ENCODE peak calls at places on chromosome 14, in four cellular contexts. W, V, F and Q are unnamed samples.
A peak's percentile ranks its signal among the peaks of the same experiment; 100 is the strongest.

GRCh38 chr14:91291786-91292405 is 47.4 kb upstream of the GPR68 start:
- DNase-seq in W (no peak), F (no peak), V (no peak), Q (no peak)

GRCh38 chr14:54446201-54446693 is 5.1 kb upstream of the CNIH1 start:
- DNase-seq in V (no peak), W (no peak), F (peak; percentile 17), Q (no peak)

GRCh38 chr14:73714656-73715081 is 485 bp upstream of the PNMA1 start:
- DNase-seq in F (no peak), V (no peak), W (no peak), Q (no peak)

GRCh38 chr14:102655154-102655553 is 62.7 kb downstream of the RCOR1 start:
- DNase-seq in V (no peak), W (no peak), F (no peak), Q (no peak)

GRCh38 chr14:92460916-92461579 is 52.5 kb upstream of the RIN3 start:
- DNase-seq in W (no peak), V (no peak), F (no peak), Q (peak; percentile 53)

GRCh38 chr14:48575772-48576171 is 900.4 kb upstream of the MDGA2 start:
- DNase-seq in F (peak; percentile 8), W (no peak), V (no peak), Q (no peak)

GRCh38 chr14:102020058-102020971 is 55.9 kb downstream of the DYNC1H1 start:
- DNase-seq in V (no peak), F (no peak), W (peak; percentile 67), Q (peak; percentile 71)

GRCh38 chr14:49853572-49854375 is 1.2 kb upstream of the NEMF start:
- DNase-seq in W (peak; percentile 48), V (peak; percentile 59), F (peak; percentile 75), Q (no peak)

GRCh38 chr14:94145902-94146527 is 16.6 kb upstream of the IFI27L2 start:
- DNase-seq in W (no peak), V (no peak), F (no peak), Q (no peak)

DNA sequence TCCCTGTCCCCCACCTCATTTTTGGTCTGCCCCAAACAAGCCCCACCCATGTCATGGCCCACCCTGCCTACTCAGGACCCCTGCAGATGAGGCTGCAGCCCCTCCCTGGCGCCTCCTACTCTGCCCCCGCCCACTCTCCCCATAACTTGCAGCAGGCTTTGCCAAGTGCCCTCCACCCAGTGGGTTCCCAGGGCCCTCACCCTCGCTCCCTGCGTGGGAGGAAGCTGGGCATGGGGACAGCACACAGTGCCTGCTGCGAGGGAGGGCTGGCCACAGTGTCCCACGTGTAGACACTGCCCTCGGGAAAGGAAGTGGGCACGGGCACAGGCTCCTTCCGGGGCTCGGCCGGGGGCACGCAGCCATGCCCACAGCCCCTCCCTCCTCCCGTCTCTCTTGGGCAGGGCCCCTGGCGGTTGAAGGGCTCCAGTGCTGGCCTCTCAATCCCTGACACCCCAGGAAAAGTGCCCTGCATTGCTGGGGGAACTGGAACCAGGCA is 9.4 kb downstream of the AKT1 start:
- DNase-seq in V (no peak), F (no peak), W (no peak), Q (no peak)
- TF ChIP-seq CTCF in V (no peak), F (no peak), W (no peak), Q (no peak)

GRCh38 chr14:51651388-51652167 is at the start of gene FRMD6:
- DNase-seq in F (peak; percentile 90), V (peak; percentile 91), W (peak; percentile 70), Q (no peak)

GRCh38 chr14:51652168-51653095 is 722 bp downstream of the FRMD6 start:
- DNase-seq in F (peak; percentile 71), V (no peak), W (no peak), Q (no peak)

GRCh38 chr14:51644215-51644969 is 7.3 kb upstream of the FRMD6 start:
- DNase-seq in F (no peak), W (no peak), V (no peak), Q (no peak)

GRCh38 chr14:51650721-51651387 is 856 bp upstream of the FRMD6 start:
- DNase-seq in V (peak; percentile 35), W (no peak), F (no peak), Q (no peak)

DNA sequence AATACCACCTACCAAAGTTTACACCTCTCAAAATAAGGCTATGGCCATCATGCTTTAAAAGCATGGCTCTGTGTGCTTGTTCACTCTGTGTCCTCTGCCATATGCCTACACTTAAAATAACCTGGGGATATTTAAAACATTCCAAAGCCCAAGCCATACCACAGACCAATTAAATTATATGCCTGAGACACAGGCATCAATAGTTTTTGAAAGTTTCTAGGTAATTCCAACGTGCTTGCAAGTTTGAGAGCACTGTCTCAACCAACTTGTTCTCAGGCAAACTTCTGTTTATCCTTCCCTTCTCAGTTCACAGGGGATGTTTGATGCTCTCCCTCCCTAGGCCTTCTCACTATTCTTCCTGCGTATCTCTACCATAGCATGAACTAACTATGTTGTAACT is 3.4 kb upstream of the FRMD6 start:
- DNase-seq in W (no peak), F (no peak), V (no peak), Q (no peak)
- H3K4me3 ChIP-seq in W (no peak overlapping the region), F (no peak overlapping the region), V (no peak overlapping the region), Q (peak overlapping the region; percentile 25)

DNA sequence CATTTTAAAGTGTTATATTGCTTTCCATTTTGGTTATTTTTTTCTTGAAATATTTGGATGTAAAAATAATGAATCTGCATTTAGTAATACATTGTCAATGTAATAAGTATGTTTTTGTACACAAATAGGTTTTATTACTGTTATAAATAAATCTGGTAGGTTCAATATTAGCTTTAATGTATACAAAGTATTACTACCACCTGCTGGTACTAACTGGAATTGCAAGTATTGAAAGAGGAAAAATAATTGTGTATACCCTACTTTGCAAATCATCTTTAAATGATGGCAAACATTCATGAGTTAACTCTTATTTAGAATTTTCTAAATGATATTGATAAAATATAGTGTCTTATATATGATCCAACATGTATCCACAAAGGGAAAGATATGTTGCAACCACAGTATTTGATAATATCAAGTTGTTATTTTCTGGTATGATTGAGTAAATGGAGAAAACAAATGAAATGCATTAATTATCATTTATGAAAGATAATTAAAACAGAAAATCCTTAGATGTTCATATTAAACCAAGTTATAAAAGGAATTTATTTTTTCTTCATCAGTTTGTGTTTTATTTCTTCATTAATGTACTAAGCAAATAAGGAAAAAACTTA is 3.2 kb downstream of the OR4K2 start:
- DNase-seq in V (no peak), W (no peak), F (no peak), Q (no peak)
- TF ChIP-seq CTCF in V (peak; percentile 50), W (peak; percentile 45), F (peak; percentile 61), Q (peak; percentile 9)

GRCh38 chr14:69879175-69880047 is at the start of gene SMOC1:
- DNase-seq in V (peak; percentile 66), W (peak; percentile 47), F (peak; percentile 25), Q (no peak)
- H3K4me3 ChIP-seq in V (peak within 1 kb of the TSS; percentile 75), W (peak within 1 kb of the TSS; percentile 70), F (no peak within 1 kb of the TSS), Q (no peak within 1 kb of the TSS)

GRCh38 chr14:85535316-85535715 is 5.4 kb downstream of the FLRT2 start:
- DNase-seq in F (no peak), V (no peak), W (no peak), Q (no peak)

GRCh38 chr14:85534914-85535313 is 5.0 kb downstream of the FLRT2 start:
- DNase-seq in F (no peak), V (no peak), W (no peak), Q (no peak)

GRCh38 chr14:85537526-85537925 is 7.6 kb downstream of the FLRT2 start:
- DNase-seq in V (no peak), W (no peak), F (no peak), Q (no peak)

GRCh38 chr14:85536835-85537195 is 6.9 kb downstream of the FLRT2 start:
- DNase-seq in F (no peak), V (no peak), W (no peak), Q (no peak)

GRCh38 chr14:85535916-85536834 is 6.2 kb downstream of the FLRT2 start:
- DNase-seq in W (no peak), F (no peak), V (no peak), Q (no peak)
- TF ChIP-seq CTCF in W (peak; percentile 57), F (peak; percentile 15), V (peak; percentile 39), Q (peak; percentile 24)

DNA sequence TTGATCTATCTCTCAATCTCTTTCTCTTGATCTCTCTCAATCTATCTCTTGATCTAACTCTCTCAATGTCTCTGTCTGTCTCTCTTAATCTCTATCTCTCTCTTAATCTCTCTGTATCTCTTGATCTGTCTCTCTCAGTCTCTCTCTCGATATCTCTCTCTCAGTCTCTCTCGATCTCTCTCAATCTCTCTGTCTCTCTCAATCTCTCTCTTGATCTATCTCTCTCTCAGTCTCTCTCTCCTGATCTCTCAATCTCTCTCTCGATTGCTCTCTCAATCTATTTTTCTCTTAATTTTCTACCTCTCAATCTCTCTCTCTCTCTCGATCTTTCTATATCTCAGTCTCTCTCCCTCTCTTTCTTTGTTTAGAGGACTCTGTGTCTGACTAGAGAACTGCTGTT is 126.7 kb downstream of the BCL11B start:
- DNase-seq in F (no peak), V (no peak), W (no peak), Q (no peak)
- H3K4me3 ChIP-seq in F (no peak overlapping the region), V (no peak overlapping the region), W (no peak overlapping the region), Q (no peak overlapping the region)

GRCh38 chr14:61145258-61145902 is 135.8 kb downstream of the TMEM30B start:
- DNase-seq in W (peak; percentile 95), V (no peak), F (peak; percentile 41), Q (peak; percentile 94)
- TF ChIP-seq CTCF in W (no peak), V (no peak), F (no peak), Q (no peak)

GRCh38 chr14:89408907-89409675 is 7.9 kb downstream of the FOXN3 start:
- DNase-seq in V (no peak), F (no peak), W (no peak), Q (no peak)
- H3K4me3 ChIP-seq in V (no peak overlapping the region), F (no peak overlapping the region), W (no peak overlapping the region), Q (no peak overlapping the region)

GRCh38 chr14:26163761-26164160 is 434.1 kb downstream of the NOVA1 start:
- DNase-seq in F (no peak), W (no peak), V (no peak), Q (no peak)
- TF ChIP-seq CTCF in F (peak; percentile 19), W (no peak), V (no peak), Q (no peak)

GRCh38 chr14:32417956-32418552 is 89.0 kb downstream of the AKAP6 start:
- DNase-seq in W (no peak), F (peak; percentile 57), V (no peak), Q (no peak)
- H3K4me3 ChIP-seq in W (no peak overlapping the region), F (no peak overlapping the region), V (no peak overlapping the region), Q (no peak overlapping the region)